ENCODE peak calls at places on chromosomes 13 and 19, in four cellular contexts. U is T-cell, Z is choroid plexus epithelial cell, F is HEK293T. R is an unnamed sample.

GRCh38 chr19:38557205-38557799 is 60.5 kb downstream of the MAP4K1 start:
- DNase-seq in U (peak; percentile 24), F (no peak), Z (no peak), R (no peak)

GRCh38 chr19:43465468-43466120 is at the start of gene LYPD3:
- DNase-seq in Z (no peak), F (no peak), U (no peak), R (no peak)

GRCh38 chr13:49400755-49401659 is 42.9 kb downstream of the CAB39L start:
- DNase-seq in F (no peak), Z (peak; percentile 57), U (no peak), R (no peak)

GRCh38 chr13:51577690-51578089 is 6.6 kb upstream of the WDFY2 start:
- DNase-seq in U (no peak), Z (no peak), F (no peak), R (no peak)

GRCh38 chr19:16265890-16266585 is 58.6 kb upstream of the KLF2 start:
- DNase-seq in F (no peak), U (no peak), Z (no peak), R (no peak)

GRCh38 chr19:4113398-4114088 is 10.4 kb downstream of the MAP2K2 start:
- DNase-seq in F (no peak), Z (no peak), U (no peak), R (no peak)

GRCh38 chr19:6433165-6433564 is 398 bp downstream of the SLC25A41 start:
- DNase-seq in F (no peak), Z (no peak), U (no peak), R (no peak)

GRCh38 chr19:1287622-1288527 is 2.2 kb downstream of the EFNA2 start:
- DNase-seq in U (no peak), F (no peak), Z (no peak), R (peak; percentile 53)

GRCh38 chr19:17755977-17756670 is 4.8 kb downstream of the FCHO1 start:
- DNase-seq in F (peak; percentile 48), U (peak; percentile 19), Z (peak; percentile 80), R (peak; percentile 84)

GRCh38 chr13:104314926-104315535 is 1248.8 kb upstream of the SLC10A2 start:
- DNase-seq in Z (peak; percentile 40), F (no peak), U (no peak), R (no peak)

GRCh38 chr13:36193151-36193855 is 21.1 kb downstream of the SOHLH2 start:
- DNase-seq in Z (peak; percentile 48), F (no peak), U (no peak), R (no peak)

GRCh38 chr13:109345433-109345941 is 440.9 kb downstream of the IRS2 start:
- DNase-seq in F (no peak), U (no peak), Z (peak; percentile 68), R (no peak)

GRCh38 chr13:77637583-77637982 is 59.9 kb upstream of the SLAIN1 start:
- DNase-seq in Z (no peak), U (no peak), F (no peak), R (no peak)

GRCh38 chr13:43792456-43792855 is 5.7 kb upstream of the ENOX1 start:
- DNase-seq in F (no peak), U (no peak), Z (peak; percentile 33), R (no peak)

GRCh38 chr19:18417250-18418033 is 1.8 kb upstream of the SSBP4 start:
- DNase-seq in F (peak; percentile 69), U (no peak), Z (peak; percentile 88), R (peak; percentile 78)